ENCODE peak calls at places on chromosomes 4 and X, in six cellular contexts. T, L, U, A, Q and M are unnamed samples.

GRCh38 chr4:187380181-187380581 is 615.4 kb upstream of the ZFP42 start:
- DNase-seq in A (peak; percentile 17), U (no peak), L (peak; percentile 67), T (peak; percentile 77), Q (no peak), M (no peak)

GRCh38 chr4:10581022-10581421 is 103.5 kb downstream of the CLNK start:
- DNase-seq in U (no peak), Q (no peak), T (no peak), L (no peak), A (no peak), M (no peak)

GRCh38 chrX:55127692-55128091 is 38.9 kb downstream of the PAGE2 start:
- DNase-seq in L (no peak), A (peak; percentile 30), Q (no peak), U (no peak), T (no peak), M (peak; percentile 37)

GRCh38 chr4:145299380-145300076 is 119.1 kb upstream of the OTUD4 start:
- DNase-seq in T (no peak), Q (peak; percentile 94), L (peak; percentile 56), A (peak; percentile 98), U (no peak), M (peak; percentile 90)

GRCh38 chrX:139971394-139971749 is 6.1 kb upstream of the CXorf66 start:
- DNase-seq in L (no peak), T (peak; percentile 11), U (no peak), Q (no peak), A (peak; percentile 4), M (no peak)

GRCh38 chrX:102863735-102864134 is 73.3 kb upstream of the RAB40AL start:
- DNase-seq in T (peak; percentile 70), U (peak; percentile 57), A (peak; percentile 71), Q (peak; percentile 54), L (peak; percentile 39), M (peak; percentile 71)

GRCh38 chr4:139436122-139436521 is 17.8 kb upstream of the RAB33B start:
- DNase-seq in T (no peak), U (no peak), L (no peak), A (no peak), Q (no peak), M (no peak)

GRCh38 chr4:60345397-60345796 is 854.7 kb upstream of the ADGRL3 start:
- DNase-seq in L (no peak), U (no peak), A (no peak), Q (no peak), T (no peak), M (no peak)

GRCh38 chr4:186851291-186852077 is 127.8 kb upstream of the FAT1 start:
- DNase-seq in A (no peak), U (no peak), Q (no peak), L (no peak), T (no peak), M (no peak)

GRCh38 chr4:94410678-94411206 is 41.0 kb upstream of the PDLIM5 start:
- DNase-seq in T (no peak), L (no peak), U (no peak), Q (no peak), A (peak; percentile 93), M (no peak)

GRCh38 chr4:103499094-103499493 is 220.7 kb downstream of the TACR3 start:
- DNase-seq in Q (no peak), T (peak; percentile 24), A (peak; percentile 58), L (no peak), U (no peak), M (no peak)

GRCh38 chr4:140135529-140136021 is 18.4 kb downstream of the MAML3 start:
- DNase-seq in L (no peak), A (peak; percentile 36), Q (peak; percentile 74), T (no peak), U (no peak), M (no peak)

GRCh38 chr4:106548446-106549044 is 180.0 kb upstream of the GIMD1 start:
- DNase-seq in U (no peak), Q (no peak), T (no peak), L (no peak), A (no peak), M (no peak)

GRCh38 chr4:142331646-142332045 is 514.5 kb downstream of the INPP4B start:
- DNase-seq in A (no peak), L (no peak), Q (peak; percentile 70), T (no peak), U (no peak), M (no peak)

GRCh38 chrX:140733766-140734342 is 24.3 kb downstream of the LINC00632 start:
- DNase-seq in Q (peak; percentile 29), T (peak; percentile 46), L (no peak), A (peak; percentile 62), U (no peak), M (peak; percentile 25)

GRCh38 chr4:108240356-108240755 is 71.6 kb upstream of the LEF1 start:
- DNase-seq in L (no peak), A (no peak), Q (peak; percentile 87), U (no peak), T (no peak), M (peak; percentile 2)

GRCh38 chr4:74613266-74613665 is 168.3 kb downstream of the AREG start:
- DNase-seq in U (no peak), A (no peak), T (no peak), Q (no peak), L (no peak), M (no peak)

GRCh38 chr4:4394644-4395043 is 7.7 kb downstream of the NSG1 start:
- DNase-seq in L (no peak), T (no peak), U (no peak), A (no peak), Q (peak; percentile 69), M (no peak)

GRCh38 chr4:131296192-131296591 is 1852.9 kb upstream of the PCDH10 start:
- DNase-seq in T (no peak), Q (no peak), L (no peak), U (no peak), A (no peak), M (no peak)

GRCh38 chr4:176563591-176563990 is 229.1 kb downstream of the VEGFC start:
- DNase-seq in U (no peak), L (no peak), Q (no peak), T (no peak), A (peak; percentile 58), M (no peak)

GRCh38 chr4:122898370-122899150 is 23.8 kb downstream of the NUDT6 start:
- DNase-seq in L (peak; percentile 82), U (peak; percentile 92), Q (peak; percentile 96), A (peak; percentile 97), T (no peak), M (peak; percentile 85)

GRCh38 chr4:2322801-2323200 is 60.9 kb upstream of the MXD4 start:
- DNase-seq in T (no peak), L (no peak), U (no peak), A (no peak), Q (no peak), M (no peak)

GRCh38 chrX:115373308-115373707 is 83.8 kb downstream of the LUZP4 start:
- DNase-seq in L (no peak), T (peak; percentile 1), Q (no peak), A (no peak), U (no peak), M (no peak)

GRCh38 chrX:109839694-109840358 is 106.8 kb upstream of the ACSL4 start:
- DNase-seq in U (no peak), L (peak; percentile 10), A (peak; percentile 25), T (peak; percentile 67), Q (peak; percentile 54), M (peak; percentile 51)

GRCh38 chrX:111634823-111635410 is 46.1 kb upstream of the ALG13 start:
- DNase-seq in U (no peak), A (no peak), Q (no peak), T (no peak), L (no peak), M (peak; percentile 33)

GRCh38 chr4:15702941-15703403 is at the start of gene BST1:
- DNase-seq in T (peak; percentile 75), A (peak; percentile 74), L (no peak), Q (peak; percentile 70), U (no peak), M (peak; percentile 23)

GRCh38 chr4:54784188-54784671 is 126.5 kb downstream of the KIT start:
- DNase-seq in U (no peak), T (no peak), L (no peak), A (peak; percentile 96), Q (peak; percentile 34), M (no peak)

GRCh38 chr4:168507178-168507577 is 10.3 kb downstream of the PALLD start:
- DNase-seq in Q (no peak), T (no peak), L (no peak), A (no peak), U (no peak), M (no peak)

GRCh38 chrX:46758163-46758955 is 559 bp downstream of the SLC9A7 start:
- DNase-seq in T (peak; percentile 18), A (peak; percentile 56), Q (peak; percentile 27), U (no peak), L (no peak), M (peak; percentile 22)

GRCh38 chrX:13598877-13599276 is 29.5 kb downstream of the EGFL6 start:
- DNase-seq in T (peak; percentile 28), A (peak; percentile 34), Q (no peak), L (no peak), U (no peak), M (peak; percentile 9)

GRCh38 chrX:50707376-50707775 is 106.6 kb downstream of the SHROOM4 start:
- DNase-seq in L (no peak), U (no peak), Q (no peak), A (no peak), T (no peak), M (peak; percentile 18)

GRCh38 chr4:129428454-129428853 is 332.5 kb downstream of the C4orf33 start:
- DNase-seq in Q (no peak), U (no peak), A (no peak), T (no peak), L (no peak), M (no peak)

GRCh38 chrX:153818571-153819397 is 11.6 kb downstream of the PDZD4 start:
- DNase-seq in U (no peak), L (no peak), Q (no peak), A (peak; percentile 43), T (peak; percentile 68), M (no peak)

GRCh38 chrX:110146521-110146920 is 143.6 kb downstream of the TMEM164 start:
- DNase-seq in L (peak; percentile 8), A (peak; percentile 47), U (no peak), Q (peak; percentile 20), T (peak; percentile 65), M (peak; percentile 42)

GRCh38 chr4:109837014-109837413 is 9.2 kb downstream of the RRH start:
- DNase-seq in L (no peak), Q (no peak), T (no peak), U (no peak), A (no peak), M (no peak)
- H2AFZ ChIP-seq in L (no peak overlapping the region), Q (no peak overlapping the region), T (peak overlapping the region; percentile 25), U (no peak overlapping the region), A (no peak overlapping the region), M (no peak overlapping the region)

GRCh38 chr4:40240040-40240653 is 43.3 kb downstream of the RHOH start:
- DNase-seq in T (no peak), U (no peak), A (peak; percentile 24), L (no peak), Q (peak; percentile 25), M (no peak)
- H3K79me2 ChIP-seq in T (no peaks in the 10 kb centered on the region), U (no peaks in the 10 kb centered on the region), A (no peaks in the 10 kb centered on the region), L (no peaks in the 10 kb centered on the region), Q (no peaks in the 10 kb centered on the region), M (no peaks in the 10 kb centered on the region)

GRCh38 chrX:85517994-85518718 is 138.7 kb upstream of the POF1B start:
- DNase-seq in L (no peak), Q (no peak), A (no peak), U (no peak), T (no peak), M (no peak)
- TF ChIP-seq EZH2 in L (no peak), Q (no peak), A (no peak), U (no peak), T (no peak), M (no peak)

GRCh38 chr4:83947111-83947510 is 411.2 kb downstream of the GPAT3 start:
- DNase-seq in A (no peak), T (no peak), U (no peak), Q (no peak), L (no peak), M (no peak)
- H2AFZ ChIP-seq in A (no peak overlapping the region), T (peak overlapping the region; percentile 23), U (no peak overlapping the region), Q (no peak overlapping the region), L (no peak overlapping the region), M (no peak overlapping the region)